ENCODE peak calls at places on chromosomes 11 and 22, in seven cellular contexts. F, Y, S, M, W, O and N are unnamed samples.

GRCh38 chr11:114650661-114651060 is 27.7 kb upstream of the NXPE2 start:
- DNase-seq in F (no peak), Y (no peak), S (no peak), M (no peak), W (no peak), O (no peak), N (no peak)

GRCh38 chr11:62664405-62665074 is 470 bp downstream of the C11orf98 start:
- DNase-seq in F (peak), Y (no peak), S (no peak), M (no peak), W (peak), O (no peak), N (peak)

GRCh38 chr11:113475160-113475761 is at the start of gene DRD2:
- DNase-seq in F (no peak), Y (no peak), S (no peak), M (no peak), W (no peak), O (no peak), N (no peak)

GRCh38 chr11:66124564-66124963 is 54.5 kb downstream of the PACS1 start:
- DNase-seq in F (no peak), Y (no peak), S (no peak), M (no peak), W (no peak), O (no peak), N (peak)

GRCh38 chr11:86596861-86597632 is 75.4 kb downstream of the ME3 start:
- DNase-seq in F (no peak), Y (peak), S (no peak), M (no peak), W (no peak), O (no peak), N (peak)

GRCh38 chr22:41308054-41308453 is 6.7 kb downstream of the ZC3H7B start:
- DNase-seq in F (no peak), Y (peak), S (no peak), M (no peak), W (no peak), O (no peak), N (no peak)

GRCh38 chr22:19449422-19449767 is 1.9 kb upstream of the C22orf39 start:
- DNase-seq in F (no peak), Y (no peak), S (no peak), M (no peak), W (no peak), O (no peak), N (no peak)

GRCh38 chr11:1751999-1752906 is 1.9 kb upstream of the IFITM10 start:
- DNase-seq in F (no peak), Y (no peak), S (no peak), M (no peak), W (no peak), O (no peak), N (no peak)

GRCh38 chr11:120747801-120748484 is 236.4 kb downstream of the GRIK4 start:
- DNase-seq in F (no peak), Y (no peak), S (no peak), M (no peak), W (no peak), O (no peak), N (no peak)